ENCODE peak calls at places on chromosomes 11 and 22, in five cellular contexts. U is A549, C is HepG2, K is K562, P is GM12878. D is an unnamed sample.

GRCh38 chr11:14904745-14905103 is 12.7 kb upstream of the CYP2R1 start:
- DNase-seq in U (peak), C (no peak), K (no peak), P (no peak), D (peak)

GRCh38 chr11:63841554-63841953 is 2.6 kb downstream of the MARK2 start:
- DNase-seq in U (no peak), C (no peak), K (no peak), P (no peak), D (peak)

GRCh38 chr11:112013501-112014164 is 11.6 kb upstream of the DLAT start:
- DNase-seq in U (no peak), C (no peak), K (no peak), P (no peak), D (no peak)

GRCh38 chr11:120752668-120753067 is 241.1 kb downstream of the GRIK4 start:
- DNase-seq in U (no peak), C (no peak), K (no peak), P (no peak), D (no peak)

GRCh38 chr11:77510095-77510494 is 36.2 kb upstream of the PAK1 start:
- DNase-seq in U (no peak), C (no peak), K (no peak), P (no peak), D (peak)

GRCh38 chr11:4049006-4049405 is 45.6 kb upstream of the RRM1 start:
- DNase-seq in U (no peak), C (no peak), K (no peak), P (no peak), D (no peak)

GRCh38 chr22:29476116-29476515 is 3.9 kb upstream of the NEFH start:
- DNase-seq in U (no peak), C (no peak), K (no peak), P (no peak), D (no peak)

GRCh38 chr11:63729326-63729725 is 39.2 kb downstream of the ZFTA start:
- DNase-seq in U (no peak), C (no peak), K (no peak), P (no peak), D (no peak)

GRCh38 chr22:44890416-44891292 is 119.2 kb downstream of the PHF21B start:
- DNase-seq in U (no peak), C (no peak), K (no peak), P (no peak), D (no peak)

GRCh38 chr11:108403072-108403471 is 64.3 kb downstream of the C11orf65 start:
- DNase-seq in U (no peak), C (no peak), K (no peak), P (no peak), D (no peak)

GRCh38 chr22:49333206-49333605 is 494.5 kb downstream of the BRD1 start:
- DNase-seq in U (no peak), C (no peak), K (no peak), P (no peak), D (no peak)

GRCh38 chr11:33360642-33361041 is 103.5 kb downstream of the HIPK3 start:
- DNase-seq in U (no peak), C (no peak), K (no peak), P (no peak), D (no peak)

GRCh38 chr11:36008576-36008975 is 64.7 kb downstream of the LDLRAD3 start:
- DNase-seq in U (no peak), C (no peak), K (no peak), P (no peak), D (no peak)

GRCh38 chr22:50089231-50090140 is at the start of gene MOV10L1:
- DNase-seq in U (no peak), C (no peak), K (no peak), P (no peak), D (no peak)

GRCh38 chr22:39634530-39635399 is 64.2 kb downstream of the CACNA1I start:
- DNase-seq in U (peak), C (peak), K (peak), P (no peak), D (no peak)

GRCh38 chr22:45812910-45813309 is 141.3 kb downstream of the ATXN10 start:
- DNase-seq in U (no peak), C (no peak), K (no peak), P (no peak), D (no peak)

GRCh38 chr11:114135737-114136151 is 76.2 kb downstream of the ZBTB16 start:
- DNase-seq in U (no peak), C (no peak), K (no peak), P (no peak), D (no peak)

GRCh38 chr11:114133548-114134329 is 74.2 kb downstream of the ZBTB16 start:
- DNase-seq in U (no peak), C (no peak), K (no peak), P (no peak), D (no peak)

GRCh38 chr11:114137054-114137453 is 77.5 kb downstream of the ZBTB16 start:
- DNase-seq in U (no peak), C (no peak), K (no peak), P (no peak), D (no peak)

GRCh38 chr11:114132944-114133394 is 73.5 kb downstream of the ZBTB16 start:
- DNase-seq in U (no peak), C (no peak), K (no peak), P (no peak), D (no peak)

DNA sequence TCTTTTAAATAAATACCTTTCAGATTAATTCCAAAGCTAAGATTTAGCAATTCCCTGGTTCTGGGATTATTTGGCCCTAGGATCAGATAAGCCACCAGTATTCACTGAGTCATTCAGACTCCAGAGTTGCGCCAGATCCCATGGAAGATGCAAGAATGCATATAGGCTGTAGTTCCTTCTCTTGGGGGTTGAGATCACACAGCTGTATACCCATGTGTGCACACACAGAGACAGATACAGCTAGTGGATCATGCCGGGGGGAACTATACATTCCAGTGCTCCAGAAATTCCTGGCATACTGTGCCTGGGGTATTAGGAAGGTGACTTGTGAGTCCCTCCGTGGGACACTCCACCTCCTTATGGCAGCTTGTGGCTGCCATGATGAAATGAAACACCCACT is 75.4 kb downstream of the ZBTB16 start:
- DNase-seq in U (no peak), C (no peak), K (no peak), P (no peak), D (no peak)
- TF ChIP-seq KDM1A in U (no peak), C (no peak), K (no peak), P (no peak), D (no peak)

GRCh38 chr11:93541154-93541553 is 2.0 kb downstream of the SMCO4 start:
- DNase-seq in U (no peak), C (no peak), K (no peak), P (no peak), D (no peak)

GRCh38 chr11:93540337-93540736 is 2.9 kb downstream of the SMCO4 start:
- DNase-seq in U (no peak), C (no peak), K (no peak), P (no peak), D (no peak)

GRCh38 chr11:93541884-93542752 is 1.1 kb downstream of the SMCO4 start:
- DNase-seq in U (peak), C (peak), K (peak), P (no peak), D (no peak)

GRCh38 chr11:93543292-93543977 is at the start of gene SMCO4:
- DNase-seq in U (peak), C (peak), K (peak), P (no peak), D (peak)

GRCh38 chr11:93542753-93543246 is 391 bp downstream of the SMCO4 start:
- DNase-seq in U (no peak), C (no peak), K (no peak), P (no peak), D (peak)
- TF ChIP-seq KDM1A in U (no peak), C (no peak), K (no peak), P (no peak), D (no peak)

GRCh38 chr22:47163481-47163875 is 401.0 kb downstream of the TBC1D22A start:
- DNase-seq in U (no peak), C (no peak), K (no peak), P (no peak), D (no peak)

GRCh38 chr22:47165338-47165931 is 403.0 kb downstream of the TBC1D22A start:
- DNase-seq in U (no peak), C (no peak), K (no peak), P (no peak), D (no peak)

GRCh38 chr22:47165998-47166397 is 403.5 kb downstream of the TBC1D22A start:
- DNase-seq in U (no peak), C (no peak), K (no peak), P (no peak), D (no peak)

GRCh38 chr22:47163876-47164513 is 401.5 kb downstream of the TBC1D22A start:
- DNase-seq in U (no peak), C (no peak), K (no peak), P (no peak), D (no peak)

GRCh38 chr22:47164514-47165337 is 402.3 kb downstream of the TBC1D22A start:
- DNase-seq in U (no peak), C (peak), K (no peak), P (no peak), D (no peak)
- TF ChIP-seq KDM1A in U (no peak), C (no peak), K (no peak), P (no peak), D (no peak)

DNA sequence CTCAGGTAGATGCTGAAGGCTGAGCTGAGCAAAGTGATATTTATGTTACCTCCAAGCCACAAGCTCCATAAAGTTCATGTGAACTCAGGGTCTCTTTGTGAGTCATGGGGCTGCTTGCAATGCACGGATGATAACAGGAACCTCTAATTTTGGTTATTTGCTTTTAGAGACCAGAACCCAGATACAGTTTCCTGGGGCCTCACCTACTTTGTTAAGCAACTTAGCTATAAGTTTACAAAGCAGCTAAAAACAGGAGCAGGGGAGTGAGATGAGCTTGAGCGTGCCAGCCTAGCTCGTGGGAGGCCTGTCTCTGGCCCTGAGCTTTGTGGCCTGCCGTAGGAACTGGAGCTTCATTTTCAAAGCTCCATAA is 29.2 kb downstream of the SREBF2 start:
- DNase-seq in U (no peak), C (peak), K (peak), P (peak), D (no peak)
- TF ChIP-seq KDM1A in U (no peak), C (no peak), K (no peak), P (no peak), D (no peak)

DNA sequence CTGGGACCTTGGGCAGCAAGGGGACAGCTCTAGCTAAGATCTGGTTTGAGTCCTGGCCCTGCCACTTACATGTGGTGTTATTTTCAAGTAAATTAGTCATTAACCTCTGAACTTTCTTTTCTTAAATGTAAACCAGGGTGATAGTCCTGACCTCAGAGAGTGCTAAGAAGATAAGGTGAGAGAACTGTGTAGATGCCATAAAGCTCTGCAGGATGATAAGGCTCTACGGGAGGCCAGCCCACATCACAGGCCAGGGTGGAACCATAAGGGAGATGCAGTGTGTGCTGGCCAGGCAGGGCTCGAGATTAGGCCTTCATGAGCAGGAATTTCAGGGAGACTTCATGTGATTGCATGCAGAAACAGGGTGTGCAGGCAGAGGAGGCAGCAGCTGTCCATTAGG is 24.2 kb downstream of the NECTIN1 start:
- DNase-seq in U (no peak), C (no peak), K (peak), P (no peak), D (no peak)
- TF ChIP-seq KDM1A in U (no peak), C (no peak), K (peak), P (no peak), D (no peak)

GRCh38 chr11:114285599-114285998 is 10.6 kb upstream of the NNMT start:
- DNase-seq in U (no peak), C (no peak), K (peak), P (no peak), D (no peak)
- TF ChIP-seq KDM1A in U (no peak), C (no peak), K (no peak), P (no peak), D (no peak)

GRCh38 chr11:85946221-85946620 is 91.0 kb downstream of the CCDC83 start:
- DNase-seq in U (no peak), C (peak), K (no peak), P (no peak), D (no peak)
- TF ChIP-seq KDM1A in U (no peak), C (no peak), K (no peak), P (no peak), D (no peak)

GRCh38 chr11:92550411-92550810 is 325.8 kb downstream of the FAT3 start:
- DNase-seq in U (no peak), C (no peak), K (no peak), P (no peak), D (peak)
- TF ChIP-seq KDM1A in U (no peak), C (no peak), K (no peak), P (no peak), D (no peak)

DNA sequence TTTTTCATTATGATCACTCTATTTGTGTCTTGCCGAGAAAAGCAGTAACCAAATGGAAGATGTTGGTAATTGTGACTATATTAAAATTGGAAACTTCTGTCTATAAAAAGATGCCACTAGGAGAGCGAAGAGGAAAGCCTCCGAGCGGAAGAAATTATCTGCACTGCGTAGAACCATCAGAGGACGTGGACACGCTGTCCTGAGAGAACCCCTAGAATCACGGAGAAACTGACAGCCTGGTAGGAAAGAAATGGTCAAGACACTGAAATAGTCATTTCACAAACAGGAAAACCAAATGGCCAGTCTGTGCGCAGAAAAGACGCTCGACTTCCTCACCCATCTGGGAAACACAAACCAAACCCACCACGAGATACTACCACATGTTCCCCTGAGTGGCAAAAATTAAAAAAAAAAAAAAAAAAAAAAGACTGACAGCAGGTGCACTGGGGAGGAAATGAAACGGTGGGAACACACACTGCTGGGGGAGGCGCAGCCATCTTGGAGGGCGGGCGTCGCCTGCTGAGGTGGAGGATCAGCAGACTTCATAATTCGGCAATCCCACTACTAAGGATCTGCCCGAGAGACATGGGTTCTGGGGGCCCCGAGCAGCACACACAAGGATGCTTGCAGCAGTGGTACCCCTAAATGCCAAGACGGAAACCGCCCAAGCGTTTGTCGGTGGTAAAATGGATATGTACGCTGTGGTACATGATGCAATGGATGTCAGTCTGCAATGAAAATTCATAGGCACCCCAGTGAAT is 21.3 kb downstream of the IFITM10 start:
- DNase-seq in U (no peak), C (no peak), K (peak), P (no peak), D (no peak)
- TF ChIP-seq KDM1A in U (no peak), C (no peak), K (no peak), P (no peak), D (no peak)

D was measured in H1.